ENCODE peak calls at places on chromosomes 7 and 10, in five cellular contexts. A is neuronal stem cell, S is mesenchymal stem cell, X is trophoblast cell, T is H1. D is an unnamed sample.
A peak's percentile ranks its signal among the peaks of the same experiment; 100 is the strongest.

GRCh38 chr10:102815790-102816549 is 21.2 kb downstream of the CYP17A1 start:
- DNase-seq in A (no peak), S (peak; percentile 95), X (peak; percentile 23), T (no peak), D (no peak)

GRCh38 chr7:27784399-27785053 is 44.6 kb downstream of the TAX1BP1 start:
- DNase-seq in A (peak; percentile 14), S (peak; percentile 77), X (peak; percentile 12), T (no peak), D (no peak)

GRCh38 chr10:49541762-49542161 is 2.8 kb upstream of the ERCC6 start:
- DNase-seq in A (no peak), S (no peak), X (no peak), T (no peak), D (no peak)

GRCh38 chr10:69802424-69803161 is 887 bp downstream of the COL13A1 start:
- DNase-seq in A (peak; percentile 57), S (peak; percentile 73), X (no peak), T (peak; percentile 72), D (peak; percentile 55)

GRCh38 chr10:48464871-48465736 is 139.8 kb downstream of the ARHGAP22 start:
- DNase-seq in A (no peak), S (no peak), X (no peak), T (peak; percentile 51), D (peak; percentile 33)

GRCh38 chr7:70408477-70408876 is 723.5 kb upstream of the GALNT17 start:
- DNase-seq in A (no peak), S (no peak), X (no peak), T (no peak), D (no peak)

GRCh38 chr7:142240546-142240945 is 17.3 kb downstream of the PRSS58 start:
- DNase-seq in A (no peak), S (no peak), X (no peak), T (no peak), D (no peak)

GRCh38 chr7:41003031-41003925 is 699.6 kb downstream of the INHBA start:
- DNase-seq in A (peak; percentile 44), S (no peak), X (peak; percentile 86), T (peak; percentile 86), D (peak; percentile 63)

GRCh38 chr10:44809652-44810051 is 101.5 kb upstream of the TMEM72 start:
- DNase-seq in A (no peak), S (no peak), X (no peak), T (no peak), D (peak; percentile 88)

DNA sequence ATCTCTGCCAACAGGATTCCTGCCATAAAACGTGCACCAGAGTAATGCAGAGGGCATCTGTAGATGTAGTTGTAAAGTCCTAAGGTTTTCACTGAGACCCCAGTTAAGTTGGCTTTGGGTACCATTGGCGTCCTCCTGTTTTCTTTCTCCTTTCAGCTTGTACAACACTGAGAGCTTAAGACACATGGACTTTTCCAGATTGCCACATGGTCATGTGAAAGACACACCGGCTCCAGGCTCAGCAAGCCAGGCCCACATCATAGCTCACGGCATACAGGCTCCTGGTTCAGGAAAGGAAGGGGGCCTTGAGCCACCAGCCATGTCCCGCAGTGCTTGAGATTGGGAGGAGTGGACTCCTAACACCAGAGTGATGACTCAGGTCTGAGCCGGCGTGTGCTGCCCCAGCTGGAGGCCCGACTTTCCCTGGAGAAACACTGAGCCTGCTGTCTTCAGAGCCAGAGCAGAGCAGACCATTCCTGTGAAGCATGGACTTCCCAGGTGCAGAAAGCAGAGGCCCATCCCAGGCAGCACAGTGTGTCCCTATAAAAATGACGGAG is 252.7 kb downstream of the PRPF18 start:
- DNase-seq in A (no peak), S (peak; percentile 95), X (peak; percentile 91), T (no peak), D (no peak)
- H3K4ac ChIP-seq in A (no peak overlapping the region), S (peak overlapping the region; percentile 47), X (no peak overlapping the region), T (peak overlapping the region; percentile 9), D (no peak overlapping the region)

GRCh38 chr10:8326702-8327423 is 272.4 kb downstream of the GATA3 start:
- DNase-seq in A (no peak), S (no peak), X (no peak), T (no peak), D (no peak)
- H2BK12ac ChIP-seq in A (no peak overlapping the region), S (no peak overlapping the region), X (no peak overlapping the region), T (no peak overlapping the region), D (no peak overlapping the region)

DNA sequence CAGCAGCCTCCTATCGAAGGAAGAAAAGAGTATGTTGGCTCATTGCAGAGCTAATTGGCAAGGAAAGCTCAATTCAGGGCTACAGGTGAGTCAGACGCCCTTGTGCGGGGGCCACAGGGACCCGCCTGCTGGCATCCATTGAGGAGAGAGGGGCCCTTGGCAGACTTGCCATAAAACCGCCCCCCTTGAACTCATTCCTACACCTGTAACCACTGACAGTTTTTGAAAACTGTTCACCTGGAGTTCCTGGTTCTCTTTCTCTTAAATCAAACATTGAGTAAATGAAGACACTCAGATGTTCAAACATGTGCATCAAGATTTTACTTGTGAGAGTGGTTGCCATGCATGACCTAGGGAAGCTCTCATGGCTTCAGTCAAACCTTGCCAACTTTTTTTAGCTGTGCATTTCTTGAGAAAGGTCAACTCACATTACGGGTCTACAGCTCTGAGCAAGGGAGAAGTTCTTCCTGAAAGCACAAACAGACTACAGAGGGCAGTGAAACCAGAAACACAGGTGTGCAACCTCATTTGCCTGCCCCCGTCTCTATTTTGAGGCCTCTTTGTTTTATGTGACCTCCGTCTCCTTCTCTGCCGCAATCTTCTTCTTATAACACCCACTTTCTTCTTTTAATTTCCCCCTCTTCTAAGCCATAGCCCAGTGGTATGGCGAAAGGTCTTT is 87.8 kb downstream of the TBXAS1 start:
- DNase-seq in A (no peak), S (no peak), X (no peak), T (no peak), D (no peak)
- H3K4ac ChIP-seq in A (no peak overlapping the region), S (peak overlapping the region; percentile 76), X (no peak overlapping the region), T (no peak overlapping the region), D (no peak overlapping the region)

GRCh38 chr10:128221787-128222186 is 95.6 kb upstream of the MKI67 start:
- DNase-seq in A (no peak), S (no peak), X (no peak), T (no peak), D (no peak)

GRCh38 chr10:128221128-128221527 is 94.9 kb upstream of the MKI67 start:
- DNase-seq in A (no peak), S (no peak), X (no peak), T (no peak), D (no peak)

GRCh38 chr10:128220011-128220410 is 93.8 kb upstream of the MKI67 start:
- DNase-seq in A (no peak), S (no peak), X (no peak), T (no peak), D (no peak)

GRCh38 chr10:128218161-128218560 is 91.9 kb upstream of the MKI67 start:
- DNase-seq in A (no peak), S (no peak), X (no peak), T (no peak), D (no peak)

DNA sequence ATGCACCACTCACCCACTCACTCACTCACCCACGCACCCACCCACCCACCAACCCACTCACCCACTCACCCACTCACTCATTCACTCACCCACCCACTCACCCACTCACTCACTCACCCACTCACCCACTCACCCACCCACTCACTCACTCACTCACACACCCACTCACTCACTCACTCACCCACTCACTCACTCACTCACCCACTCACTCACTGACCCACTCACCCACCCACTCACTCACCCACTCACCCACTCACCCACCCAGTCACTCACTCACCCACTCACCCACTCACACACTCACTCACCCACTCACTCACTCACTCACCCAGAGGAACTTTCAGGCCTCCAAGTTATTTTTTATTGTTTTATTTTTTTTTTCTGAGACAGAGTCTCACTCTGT is 93.1 kb upstream of the MKI67 start:
- DNase-seq in A (no peak), S (no peak), X (no peak), T (no peak), D (no peak)
- H2BK12ac ChIP-seq in A (no peak overlapping the region), S (no peak overlapping the region), X (no peak overlapping the region), T (no peak overlapping the region), D (no peak overlapping the region)

DNA sequence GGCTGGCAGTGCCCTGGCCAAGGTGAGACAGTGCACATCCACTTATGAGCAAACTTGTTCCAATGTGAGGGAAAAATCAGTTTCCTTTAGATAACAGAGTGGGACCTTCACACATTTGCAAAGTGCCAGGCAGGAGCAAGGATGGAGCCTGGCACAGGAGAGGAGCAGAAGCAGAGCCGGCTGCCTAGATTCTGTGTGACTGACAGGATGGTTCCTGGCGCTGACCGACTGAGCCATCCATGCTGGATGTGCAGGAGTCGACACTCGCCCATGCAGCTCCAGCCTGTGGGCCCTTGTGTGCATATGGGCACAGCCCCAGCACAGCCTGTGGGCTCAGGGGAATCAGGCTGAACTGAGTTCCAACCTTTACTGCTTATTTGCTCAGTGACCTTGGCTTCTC is 346.5 kb downstream of the GRID1 start:
- DNase-seq in A (no peak), S (no peak), X (no peak), T (no peak), D (no peak)
- H3K4ac ChIP-seq in A (no peak overlapping the region), S (no peak overlapping the region), X (no peak overlapping the region), T (no peak overlapping the region), D (no peak overlapping the region)

GRCh38 chr10:75013522-75013921 is 97.9 kb upstream of the SAMD8 start:
- DNase-seq in A (no peak), S (no peak), X (no peak), T (no peak), D (no peak)
- H2BK12ac ChIP-seq in A (no peak overlapping the region), S (no peak overlapping the region), X (no peak overlapping the region), T (no peak overlapping the region), D (no peak overlapping the region)

GRCh38 chr7:37337522-37337921 is 111.1 kb downstream of the ELMO1 start:
- DNase-seq in A (no peak), S (no peak), X (no peak), T (no peak), D (no peak)

GRCh38 chr7:37344886-37345579 is 103.6 kb downstream of the ELMO1 start:
- DNase-seq in A (peak; percentile 17), S (no peak), X (no peak), T (no peak), D (no peak)

GRCh38 chr7:37342665-37343471 is 105.8 kb downstream of the ELMO1 start:
- DNase-seq in A (no peak), S (no peak), X (no peak), T (no peak), D (no peak)

GRCh38 chr7:37342170-37342569 is 106.5 kb downstream of the ELMO1 start:
- DNase-seq in A (no peak), S (no peak), X (no peak), T (no peak), D (no peak)

DNA sequence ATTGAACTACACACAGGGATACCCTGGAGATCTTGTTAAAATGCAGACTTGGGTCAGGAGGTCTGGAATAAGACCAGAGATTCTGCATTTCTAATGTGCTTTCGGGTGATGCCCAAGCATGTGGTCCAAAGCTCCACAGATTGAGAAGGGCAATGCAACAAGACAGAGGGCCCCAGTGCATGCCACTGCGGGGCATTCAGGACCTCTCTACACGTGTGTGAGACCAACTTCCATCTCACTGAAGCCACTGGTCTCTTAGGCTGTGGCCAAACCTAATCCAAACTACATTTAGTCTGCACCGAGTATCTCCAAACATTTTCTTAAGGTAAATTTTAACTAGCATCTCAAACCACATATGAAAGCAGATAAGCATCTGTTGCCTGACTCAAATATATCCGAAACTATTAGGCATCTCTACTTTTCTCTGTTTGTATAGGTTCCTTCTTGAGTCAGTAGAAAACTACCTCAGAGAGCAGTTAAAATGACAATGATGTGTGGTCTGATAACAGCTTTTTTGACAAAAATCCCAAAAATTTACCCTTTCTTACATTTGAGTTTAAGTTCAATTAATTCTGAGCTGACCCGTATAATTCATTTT is 107.5 kb downstream of the ELMO1 start:
- DNase-seq in A (no peak), S (no peak), X (no peak), T (no peak), D (no peak)
- H3K4ac ChIP-seq in A (no peak overlapping the region), S (no peak overlapping the region), X (no peak overlapping the region), T (no peak overlapping the region), D (no peak overlapping the region)

GRCh38 chr7:138665669-138666140 is 35.5 kb downstream of the SVOPL start:
- DNase-seq in A (no peak), S (no peak), X (no peak), T (no peak), D (no peak)
- H2BK12ac ChIP-seq in A (no peak overlapping the region), S (no peak overlapping the region), X (peak overlapping the region; percentile 90), T (peak overlapping the region; percentile 1), D (no peak overlapping the region)